ENCODE peak calls at places on chromosomes 16 and 17, in ten cellular contexts. S is neural progenitor cell, Q is HFFc6, P is mesothelial cell of epicardium, O is WTC11, I is adrenal gland, J is transverse colon, T is upper lobe of right lung, G is glutamatergic neuron, V is esophagus muscularis mucosa. C is an unnamed sample.

GRCh38 chr16:79897444-79898146 is 297.1 kb upstream of the MAF start:
- DNase-seq in S (no peak), Q (no peak), P (no peak), O (no peak), I (no peak), J (peak), T (no peak), G (no peak), V (peak), C (no peak)

GRCh38 chr16:89140981-89141883 is 30.3 kb upstream of the CDH15 start:
- DNase-seq in S (no peak), Q (no peak), P (no peak), O (no peak), I (no peak), J (no peak), T (peak), G (peak), V (no peak), C (no peak)

GRCh38 chr16:84927621-84928591 is 83.4 kb downstream of the ZDHHC7 start:
- DNase-seq in S (no peak), Q (no peak), P (no peak), O (no peak), I (peak), J (no peak), T (no peak), G (no peak), V (no peak), C (no peak)

GRCh38 chr16:68445458-68445857 is 2.9 kb downstream of the SMPD3 start:
- DNase-seq in S (peak), Q (peak), P (no peak), O (peak), I (peak), J (peak), T (no peak), G (peak), V (no peak), C (no peak)

GRCh38 chr16:74438492-74438979 is 17.3 kb upstream of the CLEC18B start:
- DNase-seq in S (no peak), Q (no peak), P (no peak), O (no peak), I (no peak), J (no peak), T (no peak), G (no peak), V (no peak), C (no peak)

GRCh38 chr16:51971184-51971583 is 575.8 kb downstream of the TOX3 start:
- DNase-seq in S (peak), Q (peak), P (no peak), O (peak), I (no peak), J (no peak), T (no peak), G (peak), V (no peak), C (no peak)

GRCh38 chr17:74234482-74234881 is 21.1 kb downstream of the TTYH2 start:
- DNase-seq in S (no peak), Q (no peak), P (no peak), O (no peak), I (no peak), J (no peak), T (no peak), G (no peak), V (no peak), C (no peak)

GRCh38 chr16:80265624-80266306 is 275.0 kb upstream of the DYNLRB2 start:
- DNase-seq in S (no peak), Q (no peak), P (no peak), O (no peak), I (no peak), J (no peak), T (no peak), G (no peak), V (peak), C (no peak)

GRCh38 chr16:6573577-6573976 is 759.1 kb upstream of the RBFOX1 start:
- DNase-seq in S (peak), Q (no peak), P (no peak), O (no peak), I (peak), J (peak), T (peak), G (peak), V (no peak), C (no peak)

GRCh38 chr16:56686758-56687157 is 4.5 kb downstream of the MT1X start:
- DNase-seq in S (no peak), Q (no peak), P (no peak), O (no peak), I (no peak), J (no peak), T (no peak), G (no peak), V (no peak), C (no peak)

GRCh38 chr16:56013962-56014552 is 138.9 kb upstream of the CES5A start:
- DNase-seq in S (peak), Q (no peak), P (peak), O (peak), I (peak), J (peak), T (peak), G (no peak), V (no peak), C (no peak)

GRCh38 chr17:72591500-72592241 is 470.9 kb downstream of the SOX9 start:
- DNase-seq in S (peak), Q (no peak), P (no peak), O (peak), I (no peak), J (no peak), T (peak), G (peak), V (no peak), C (no peak)

GRCh38 chr17:45307290-45308015 is 9.4 kb downstream of the MAP3K14 start:
- DNase-seq in S (no peak), Q (peak), P (no peak), O (no peak), I (no peak), J (no peak), T (no peak), G (no peak), V (no peak), C (no peak)

GRCh38 chr16:84396537-84397008 is 28.2 kb downstream of the ATP2C2 start:
- DNase-seq in S (peak), Q (no peak), P (no peak), O (no peak), I (no peak), J (no peak), T (peak), G (no peak), V (no peak), C (no peak)

GRCh38 chr17:57666946-57667345 is 78.2 kb downstream of the CCDC182 start:
- DNase-seq in S (no peak), Q (no peak), P (no peak), O (no peak), I (peak), J (no peak), T (peak), G (no peak), V (no peak), C (no peak)

GRCh38 chr17:13405807-13406206 is 195.9 kb downstream of the HS3ST3A1 start:
- DNase-seq in S (no peak), Q (no peak), P (no peak), O (no peak), I (no peak), J (no peak), T (no peak), G (no peak), V (no peak), C (no peak)

GRCh38 chr16:54931757-54932660 is 1.3 kb downstream of the IRX5 start:
- DNase-seq in S (peak), Q (no peak), P (no peak), O (no peak), I (no peak), J (no peak), T (peak), G (no peak), V (peak), C (no peak)

GRCh38 chr17:55731586-55732250 is 9.1 kb upstream of the TMEM100 start:
- DNase-seq in S (peak), Q (no peak), P (no peak), O (no peak), I (peak), J (peak), T (no peak), G (no peak), V (no peak), C (no peak)

GRCh38 chr17:65092262-65092661 is 35.7 kb upstream of the GNA13 start:
- DNase-seq in S (no peak), Q (peak), P (no peak), O (no peak), I (no peak), J (no peak), T (no peak), G (no peak), V (no peak), C (no peak)

DNA sequence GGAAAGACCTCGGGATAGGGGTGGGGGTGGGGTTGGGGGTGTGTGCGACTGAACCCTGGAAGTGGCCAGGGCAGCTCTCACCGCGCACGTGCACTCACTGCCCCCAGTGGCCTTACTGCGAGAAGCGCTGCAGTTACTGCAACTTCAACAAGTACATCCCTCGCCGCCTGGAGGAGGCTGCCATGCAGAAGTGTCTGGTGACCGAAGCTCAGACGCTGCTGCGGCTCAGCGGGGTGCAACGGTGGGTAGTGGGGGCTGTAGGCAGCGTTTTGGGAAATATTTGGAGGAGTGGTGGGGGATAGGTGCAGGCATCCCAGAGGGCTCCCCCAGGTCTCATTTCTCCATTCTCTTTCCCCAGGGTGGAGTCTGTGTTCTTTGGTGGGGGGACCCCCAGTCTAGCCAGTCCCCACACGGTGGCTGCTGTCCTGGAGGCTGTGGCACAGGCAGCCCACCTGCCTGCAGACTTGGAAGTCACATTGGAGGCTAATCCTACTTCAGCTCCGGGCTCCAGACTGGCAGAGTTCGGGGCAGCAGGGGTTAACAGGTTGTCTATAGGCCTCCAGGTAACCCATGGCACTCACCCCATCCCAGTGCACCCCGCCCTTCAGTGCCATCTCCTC is 972 bp downstream of the RSAD1 start:
- DNase-seq in S (peak), Q (peak), P (peak), O (peak), I (peak), J (peak), T (peak), G (peak), V (peak), C (peak)
- TF ChIP-seq CTCF in S (peak), Q (peak), P (no peak), O (no peak), I (peak), J (peak), T (peak), G (peak), V (peak), C (peak)

GRCh38 chr16:4272114-4272954 is 489 bp downstream of the TFAP4 start:
- DNase-seq in S (peak), Q (no peak), P (peak), O (peak), I (peak), J (peak), T (peak), G (peak), V (no peak), C (no peak)

GRCh38 chr16:4271176-4272113 is 1.4 kb downstream of the TFAP4 start:
- DNase-seq in S (peak), Q (peak), P (peak), O (peak), I (peak), J (peak), T (peak), G (peak), V (peak), C (peak)

GRCh38 chr16:4270595-4270994 is 2.2 kb downstream of the TFAP4 start:
- DNase-seq in S (no peak), Q (no peak), P (no peak), O (no peak), I (no peak), J (no peak), T (no peak), G (no peak), V (no peak), C (no peak)

GRCh38 chr16:4275861-4276260 is 3.0 kb upstream of the TFAP4 start:
- DNase-seq in S (no peak), Q (no peak), P (no peak), O (no peak), I (no peak), J (no peak), T (no peak), G (no peak), V (no peak), C (no peak)

DNA sequence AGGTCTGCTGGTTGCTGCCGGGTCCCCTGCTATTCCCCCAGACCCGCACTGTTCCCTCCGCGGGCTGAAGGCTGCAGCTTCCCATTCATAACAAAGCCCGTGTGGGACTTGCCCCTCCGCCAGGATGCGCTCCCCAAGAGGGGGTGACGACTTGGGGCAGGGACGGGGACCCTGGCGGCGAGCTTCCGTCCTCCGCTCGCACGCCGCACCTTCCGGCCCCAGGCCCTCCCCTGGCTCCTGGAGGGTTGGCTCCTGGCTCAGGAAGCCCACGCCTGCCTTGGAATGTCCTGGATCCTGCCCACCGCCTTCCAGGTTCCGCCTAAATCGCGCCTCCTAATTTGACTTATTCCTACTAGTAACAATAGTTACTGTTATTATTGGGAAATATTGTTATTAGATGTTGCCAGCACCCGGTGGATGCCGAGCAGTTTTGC is 1.1 kb upstream of the TFAP4 start:
- DNase-seq in S (peak), Q (peak), P (no peak), O (peak), I (peak), J (peak), T (peak), G (peak), V (peak), C (peak)
- TF ChIP-seq CTCF in S (peak), Q (peak), P (no peak), O (peak), I (no peak), J (peak), T (peak), G (peak), V (peak), C (peak)

DNA sequence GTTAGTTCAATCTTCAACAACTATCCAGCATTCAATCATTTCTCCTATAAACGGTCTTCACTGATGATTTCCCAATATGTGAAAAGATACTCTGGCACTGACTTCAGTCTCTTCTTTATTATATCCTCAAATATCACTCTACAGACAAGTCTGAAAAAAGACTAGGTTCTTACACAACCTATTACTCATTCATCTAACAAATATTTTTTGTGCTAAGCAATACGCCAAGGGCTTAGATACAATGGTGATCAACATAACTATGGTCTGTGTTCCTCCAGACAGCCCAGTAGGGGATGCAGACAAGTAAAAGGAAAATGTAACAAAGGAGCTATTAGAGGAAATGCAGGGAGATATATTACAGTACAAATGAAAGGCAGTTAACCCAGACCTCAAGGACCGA is 63.9 kb downstream of the MYO1D start:
- DNase-seq in S (no peak), Q (peak), P (no peak), O (no peak), I (no peak), J (no peak), T (no peak), G (no peak), V (no peak), C (no peak)
- TF ChIP-seq CTCF in S (no peak), Q (no peak), P (no peak), O (no peak), I (no peak), J (no peak), T (no peak), G (no peak), V (no peak), C (no peak)

GRCh38 chr17:47843391-47843730 is 2.3 kb upstream of the SCRN2 start:
- DNase-seq in S (no peak), Q (no peak), P (no peak), O (no peak), I (no peak), J (no peak), T (no peak), G (no peak), V (no peak), C (no peak)
- TF ChIP-seq CTCF in S (no peak), Q (no peak), P (peak), O (peak), I (no peak), J (no peak), T (no peak), G (no peak), V (no peak), C (no peak)

DNA sequence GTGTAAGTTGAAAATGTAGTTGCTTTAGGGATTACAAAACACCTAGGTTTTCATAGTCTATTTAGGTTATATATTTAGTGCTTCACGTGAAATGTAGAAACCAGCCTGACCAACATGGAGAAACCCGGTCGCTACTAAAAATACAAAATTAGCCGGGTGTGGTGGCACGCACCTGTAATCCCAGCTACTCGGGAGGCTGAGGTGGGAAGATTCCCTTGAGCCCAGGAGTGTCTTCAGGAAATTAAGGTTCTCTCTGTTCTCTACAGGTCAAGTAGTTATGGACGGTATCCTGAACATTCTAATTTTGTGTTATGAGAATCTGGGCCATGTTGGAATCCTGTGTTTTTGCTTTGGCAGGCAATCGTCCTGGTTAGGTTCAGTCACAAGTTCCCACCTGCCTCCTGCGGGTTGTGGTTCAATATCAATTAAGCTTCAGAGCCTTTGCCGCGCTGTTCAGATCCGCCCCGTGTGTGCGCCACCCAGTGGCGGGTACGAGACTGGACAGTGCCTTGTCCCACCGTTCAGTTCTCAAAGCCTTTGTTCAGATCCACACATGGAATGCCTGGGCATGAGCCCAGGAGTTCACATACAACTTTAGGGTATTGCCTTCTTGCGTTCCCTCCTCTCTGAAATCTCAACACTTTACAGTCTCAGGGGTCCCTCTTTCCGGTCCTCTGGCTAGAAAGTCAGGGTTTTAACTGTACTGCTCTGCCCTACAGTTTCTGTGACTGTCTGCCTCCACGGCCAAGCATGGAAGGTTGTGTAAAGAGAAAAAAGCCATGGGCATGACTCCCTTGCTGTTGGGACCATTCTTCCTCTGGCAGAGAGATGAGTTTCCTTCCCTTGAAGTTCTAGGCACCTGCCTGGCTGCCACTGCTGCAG is 41.7 kb downstream of the HEATR6 start:
- DNase-seq in S (peak), Q (peak), P (peak), O (peak), I (peak), J (peak), T (peak), G (peak), V (no peak), C (peak)
- TF ChIP-seq CTCF in S (peak), Q (peak), P (peak), O (peak), I (peak), J (peak), T (peak), G (peak), V (peak), C (peak)

GRCh38 chr17:50426814-50427787 is 1.1 kb downstream of the ACSF2 start:
- DNase-seq in S (peak), Q (peak), P (no peak), O (peak), I (peak), J (peak), T (no peak), G (peak), V (no peak), C (peak)
- TF ChIP-seq CTCF in S (peak), Q (peak), P (no peak), O (no peak), I (peak), J (peak), T (peak), G (no peak), V (no peak), C (no peak)

DNA sequence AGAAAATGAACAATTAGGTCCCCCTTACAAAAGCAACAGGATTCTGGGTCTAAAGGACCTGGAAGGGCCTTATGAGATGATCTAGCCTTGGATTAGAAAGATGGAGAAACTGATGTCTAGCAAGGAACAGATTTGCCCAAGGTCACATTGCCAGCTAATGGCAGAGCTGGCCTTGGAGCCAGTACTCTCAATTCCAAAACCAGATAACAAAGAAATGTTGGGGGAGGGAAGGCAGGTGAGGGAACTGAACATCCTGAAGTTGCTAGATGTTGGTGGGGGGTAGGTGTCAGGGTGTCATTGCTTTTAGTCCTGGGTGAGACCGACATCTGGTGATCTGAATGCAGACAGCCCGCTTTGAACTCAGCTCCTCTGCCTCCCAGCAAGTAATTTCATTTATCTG is 11.3 kb upstream of the ZNF423 start:
- DNase-seq in S (no peak), Q (no peak), P (no peak), O (no peak), I (no peak), J (no peak), T (no peak), G (no peak), V (no peak), C (no peak)
- TF ChIP-seq CTCF in S (no peak), Q (no peak), P (no peak), O (no peak), I (no peak), J (no peak), T (no peak), G (no peak), V (no peak), C (no peak)